ENCODE peak calls at places on chromosomes 12 and 14, in ten cellular contexts. T, M, I, J, L, G, O, E, Z and N are unnamed samples.

GRCh38 chr12:50708619-50709018 is 55.3 kb upstream of the ATF1 start:
- DNase-seq in L (no peak), I (no peak), O (no peak), G (no peak), E (no peak), T (no peak), Z (no peak), J (no peak), M (no peak), N (no peak)

GRCh38 chr12:66877886-66878285 is 199.0 kb upstream of the GRIP1 start:
- DNase-seq in I (no peak), T (no peak), M (no peak), O (no peak), G (no peak), J (no peak), E (no peak), Z (no peak), L (no peak), N (no peak)

GRCh38 chr14:23414254-23414653 is 6.2 kb upstream of the MYH6 start:
- DNase-seq in E (no peak), I (no peak), G (no peak), T (no peak), L (no peak), Z (no peak), M (no peak), J (no peak), O (no peak), N (no peak)

GRCh38 chr14:50357124-50357523 is 39.6 kb downstream of the CDKL1 start:
- DNase-seq in G (no peak), T (no peak), E (no peak), O (no peak), M (no peak), J (no peak), L (no peak), I (no peak), Z (no peak), N (no peak)

GRCh38 chr14:90556050-90556477 is 159.2 kb downstream of the CALM1 start:
- DNase-seq in L (peak), Z (no peak), E (no peak), I (peak), J (no peak), G (peak), M (peak), O (no peak), T (no peak), N (no peak)

GRCh38 chr12:54306925-54307731 is 6.3 kb upstream of the NFE2 start:
- DNase-seq in M (no peak), J (no peak), G (peak), L (peak), E (peak), I (peak), T (no peak), O (no peak), Z (peak), N (no peak)

GRCh38 chr12:40691913-40692616 is at the start of gene CNTN1:
- DNase-seq in E (peak), O (peak), M (peak), Z (peak), L (peak), J (no peak), I (no peak), T (peak), G (peak), N (no peak)

GRCh38 chr12:46442723-46443122 is 70.2 kb upstream of the SLC38A2 start:
- DNase-seq in G (no peak), I (no peak), J (no peak), O (no peak), E (no peak), L (no peak), M (no peak), Z (peak), T (no peak), N (no peak)

GRCh38 chr14:105864116-105864515 is 337.7 kb downstream of the TMEM121 start:
- DNase-seq in L (no peak), M (no peak), T (no peak), G (peak), O (no peak), J (no peak), I (no peak), E (peak), Z (no peak), N (no peak)

GRCh38 chr14:49549881-49550280 is 36.3 kb downstream of the RPS29 start:
- DNase-seq in Z (no peak), L (no peak), T (no peak), O (no peak), J (no peak), E (no peak), I (no peak), G (no peak), M (peak), N (no peak)

GRCh38 chr14:33432407-33433023 is 493.8 kb downstream of the NPAS3 start:
- DNase-seq in M (no peak), G (no peak), J (no peak), Z (no peak), T (no peak), O (peak), L (peak), E (no peak), I (no peak), N (no peak)

GRCh38 chr14:53902307-53902706 is 54.3 kb downstream of the BMP4 start:
- DNase-seq in O (no peak), Z (no peak), I (no peak), M (no peak), T (no peak), J (no peak), G (no peak), L (no peak), E (no peak), N (no peak)

GRCh38 chr12:75816892-75817291 is 214.7 kb downstream of the PHLDA1 start:
- DNase-seq in T (no peak), O (peak), Z (peak), E (no peak), M (no peak), I (no peak), G (no peak), L (no peak), J (no peak), N (no peak)

GRCh38 chr12:68972570-68972969 is 39.6 kb upstream of the CPM start:
- DNase-seq in G (no peak), T (no peak), J (no peak), Z (no peak), I (no peak), L (no peak), M (no peak), E (no peak), O (no peak), N (no peak)

GRCh38 chr12:76449572-76449971 is 101.4 kb upstream of the BBS10 start:
- DNase-seq in E (no peak), T (no peak), J (no peak), Z (no peak), M (no peak), O (peak), L (no peak), G (no peak), I (no peak), N (no peak)

GRCh38 chr12:85804663-85805062 is 31.5 kb downstream of the RASSF9 start:
- DNase-seq in E (no peak), T (no peak), J (no peak), M (no peak), G (no peak), Z (no peak), L (no peak), O (no peak), I (no peak), N (no peak)

GRCh38 chr12:78963439-78964222 is 99.1 kb downstream of the SYT1 start:
- DNase-seq in M (no peak), I (no peak), T (no peak), O (no peak), G (no peak), Z (peak), L (no peak), J (no peak), E (no peak), N (no peak)

GRCh38 chr14:68137704-68138619 is 318.4 kb downstream of the RAD51B start:
- DNase-seq in I (peak), G (no peak), Z (peak), L (peak), T (no peak), E (no peak), M (peak), J (no peak), O (peak), N (no peak)

GRCh38 chr12:95788637-95789036 is 1.9 kb downstream of the NTN4 start:
- DNase-seq in O (peak), Z (no peak), T (no peak), J (no peak), G (no peak), I (no peak), L (no peak), M (no peak), E (no peak), N (no peak)

GRCh38 chr14:103698380-103699260 is 16.6 kb downstream of the XRCC3 start:
- DNase-seq in L (peak), Z (no peak), J (no peak), G (peak), M (no peak), O (no peak), I (peak), E (no peak), T (no peak), N (peak)

GRCh38 chr12:75648856-75649255 is 137.4 kb upstream of the KRR1 start:
- DNase-seq in Z (no peak), M (no peak), O (no peak), L (no peak), E (no peak), I (no peak), T (no peak), G (no peak), J (no peak), N (no peak)

GRCh38 chr12:113070117-113070906 is 13.8 kb downstream of the DTX1 start:
- DNase-seq in O (no peak), I (no peak), G (peak), L (peak), T (peak), Z (no peak), J (peak), E (no peak), M (no peak), N (no peak)

GRCh38 chr12:459430-460258 is at the start of gene B4GALNT3:
- DNase-seq in G (peak), O (no peak), M (peak), J (peak), Z (peak), L (peak), I (peak), E (no peak), T (peak), N (no peak)

GRCh38 chr12:68483592-68484373 is 126.9 kb upstream of the RAP1B start:
- DNase-seq in O (peak), E (no peak), T (no peak), Z (no peak), M (no peak), G (no peak), I (no peak), J (no peak), L (no peak), N (no peak)

GRCh38 chr12:88501976-88502938 is 78.0 kb downstream of the KITLG start:
- DNase-seq in M (no peak), J (no peak), T (no peak), L (no peak), O (no peak), G (no peak), Z (no peak), E (no peak), I (no peak), N (no peak)

GRCh38 chr14:24289649-24290283 is 9.8 kb downstream of the DHRS1 start:
- DNase-seq in E (no peak), M (no peak), T (no peak), J (no peak), G (no peak), L (no peak), O (no peak), Z (no peak), I (no peak), N (no peak)

GRCh38 chr14:78530078-78530477 is 359.9 kb downstream of the NRXN3 start:
- DNase-seq in O (no peak), L (no peak), G (no peak), T (no peak), E (no peak), M (peak), I (no peak), Z (no peak), J (no peak), N (no peak)

GRCh38 chr12:121748571-121749265 is 36.2 kb downstream of the TMEM120B start:
- DNase-seq in L (no peak), G (no peak), T (no peak), I (no peak), Z (no peak), J (no peak), E (no peak), M (peak), O (peak), N (no peak)

GRCh38 chr12:68291396-68292036 is 38.1 kb upstream of the IL22 start:
- DNase-seq in M (no peak), Z (no peak), O (no peak), T (no peak), I (no peak), E (no peak), L (no peak), G (no peak), J (no peak), N (no peak)

GRCh38 chr12:126926023-126926600 is 1340.9 kb upstream of the TMEM132C start:
- DNase-seq in L (no peak), Z (no peak), G (no peak), E (no peak), T (no peak), O (no peak), M (no peak), I (no peak), J (no peak), N (no peak)

GRCh38 chr14:49460647-49461046 is 125.5 kb downstream of the RPS29 start:
- DNase-seq in Z (no peak), L (no peak), G (no peak), I (no peak), T (no peak), J (no peak), O (no peak), M (no peak), E (no peak), N (no peak)

GRCh38 chr12:64236549-64236948 is 14.5 kb upstream of the KICS2 start:
- DNase-seq in G (no peak), T (no peak), O (peak), J (no peak), Z (peak), E (no peak), I (no peak), M (no peak), L (no peak), N (no peak)

GRCh38 chr14:74402264-74403251 is 23.5 kb downstream of the SYNDIG1L start:
- DNase-seq in Z (no peak), G (peak), M (no peak), L (no peak), T (no peak), O (no peak), J (no peak), I (no peak), E (peak), N (no peak)

GRCh38 chr14:95155044-95155443 is 2.3 kb downstream of the DICER1 start:
- DNase-seq in M (no peak), J (no peak), T (no peak), L (no peak), I (no peak), O (no peak), E (no peak), G (no peak), Z (no peak), N (no peak)

GRCh38 chr14:95157987-95158712 is 821 bp upstream of the DICER1 start:
- DNase-seq in J (peak), O (no peak), Z (no peak), T (peak), G (peak), L (no peak), E (no peak), I (no peak), M (no peak), N (no peak)

GRCh38 chr14:95156153-95156764 is 1.1 kb downstream of the DICER1 start:
- DNase-seq in J (no peak), T (peak), L (no peak), O (peak), M (no peak), G (no peak), Z (no peak), I (no peak), E (no peak), N (no peak)

GRCh38 chr14:95156765-95157194 is 549 bp downstream of the DICER1 start:
- DNase-seq in M (peak), T (no peak), J (peak), E (peak), Z (no peak), G (peak), L (peak), O (peak), I (peak), N (no peak)

GRCh38 chr14:95157195-95157986 is at the start of gene DICER1:
- DNase-seq in O (peak), E (peak), J (peak), M (peak), Z (peak), G (peak), I (peak), L (peak), T (peak), N (no peak)
- TF ChIP-seq POLR2AphosphoS5 in O (peak), E (no peak), J (no peak), M (no peak), Z (peak), G (peak), I (no peak), L (no peak), T (peak), N (peak)

GRCh38 chr12:115174928-115175327 is 491.0 kb upstream of the TBX3 start:
- DNase-seq in L (no peak), T (no peak), M (no peak), O (no peak), E (no peak), G (no peak), I (no peak), J (no peak), Z (no peak), N (no peak)
- TF ChIP-seq POLR2AphosphoS5 in L (peak), T (no peak), M (no peak), O (no peak), E (no peak), G (no peak), I (peak), J (no peak), Z (no peak), N (no peak)

GRCh38 chr12:97022831-97023230 is 115.8 kb downstream of the NEDD1 start:
- DNase-seq in L (no peak), E (no peak), G (no peak), M (no peak), Z (no peak), T (no peak), J (no peak), I (no peak), O (no peak), N (no peak)
- TF ChIP-seq POLR2AphosphoS5 in L (no peak), E (no peak), G (no peak), M (no peak), Z (no peak), T (no peak), J (no peak), I (no peak), O (no peak), N (no peak)

GRCh38 chr12:122981587-122982493 is 1.4 kb downstream of the ARL6IP4 start:
- DNase-seq in M (no peak), Z (no peak), I (no peak), G (peak), O (no peak), J (no peak), L (no peak), E (no peak), T (no peak), N (no peak)
- TF ChIP-seq POLR2AphosphoS5 in M (no peak), Z (peak), I (no peak), G (no peak), O (no peak), J (no peak), L (no peak), E (no peak), T (no peak), N (no peak)

GRCh38 chr12:42756841-42757661 is 167.5 kb upstream of the PRICKLE1 start:
- DNase-seq in L (no peak), I (no peak), M (peak), O (peak), J (no peak), G (no peak), T (no peak), E (no peak), Z (peak), N (no peak)
- TF ChIP-seq POLR2AphosphoS5 in L (no peak), I (no peak), M (no peak), O (no peak), J (no peak), G (no peak), T (no peak), E (no peak), Z (no peak), N (no peak)

DNA sequence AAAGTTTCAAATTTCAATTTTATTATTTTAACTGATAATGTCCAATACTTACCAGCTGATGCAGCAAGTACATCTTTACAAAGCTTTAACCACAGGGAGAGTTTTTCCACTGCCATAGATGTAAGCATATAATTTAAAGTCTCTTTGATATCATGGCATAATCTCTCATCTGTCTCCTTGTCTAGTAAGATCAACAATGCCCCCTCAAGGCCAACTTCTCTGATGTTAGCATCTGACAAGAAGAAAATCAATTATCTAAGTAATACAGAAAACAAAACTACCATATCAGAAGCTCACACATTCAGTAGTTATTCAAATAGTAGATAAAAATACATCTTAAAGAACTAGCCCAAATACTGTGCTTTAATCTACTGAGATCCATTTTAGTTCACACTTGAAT is 94.2 kb downstream of the HEATR5A start:
- DNase-seq in L (no peak), M (no peak), O (peak), E (no peak), G (no peak), Z (peak), T (no peak), J (no peak), I (no peak), N (no peak)
- TF ChIP-seq POLR2AphosphoS5 in L (no peak), M (no peak), O (no peak), E (no peak), G (no peak), Z (no peak), T (no peak), J (no peak), I (no peak), N (no peak)

GRCh38 chr14:94164685-94165431 is 9.3 kb upstream of the PPP4R4 start:
- DNase-seq in G (no peak), E (no peak), Z (no peak), J (no peak), T (no peak), L (no peak), I (no peak), M (no peak), O (no peak), N (no peak)
- TF ChIP-seq POLR2AphosphoS5 in G (no peak), E (no peak), Z (no peak), J (no peak), T (no peak), L (no peak), I (peak), M (no peak), O (no peak), N (no peak)

GRCh38 chr12:2616763-2617162 is 178.0 kb upstream of the FKBP4 start:
- DNase-seq in T (no peak), Z (no peak), M (no peak), I (no peak), G (no peak), L (no peak), J (no peak), E (no peak), O (no peak), N (no peak)

GRCh38 chr12:2619136-2619535 is 175.6 kb upstream of the FKBP4 start:
- DNase-seq in E (no peak), O (no peak), G (no peak), I (no peak), L (no peak), M (no peak), Z (no peak), J (no peak), T (no peak), N (no peak)

GRCh38 chr12:2618291-2618995 is 176.3 kb upstream of the FKBP4 start:
- DNase-seq in J (no peak), L (no peak), G (no peak), M (no peak), I (no peak), T (no peak), O (no peak), E (no peak), Z (no peak), N (no peak)

GRCh38 chr12:2615665-2616387 is 178.9 kb upstream of the FKBP4 start:
- DNase-seq in L (no peak), I (no peak), G (peak), O (no peak), M (no peak), E (no peak), T (no peak), J (no peak), Z (no peak), N (no peak)

DNA sequence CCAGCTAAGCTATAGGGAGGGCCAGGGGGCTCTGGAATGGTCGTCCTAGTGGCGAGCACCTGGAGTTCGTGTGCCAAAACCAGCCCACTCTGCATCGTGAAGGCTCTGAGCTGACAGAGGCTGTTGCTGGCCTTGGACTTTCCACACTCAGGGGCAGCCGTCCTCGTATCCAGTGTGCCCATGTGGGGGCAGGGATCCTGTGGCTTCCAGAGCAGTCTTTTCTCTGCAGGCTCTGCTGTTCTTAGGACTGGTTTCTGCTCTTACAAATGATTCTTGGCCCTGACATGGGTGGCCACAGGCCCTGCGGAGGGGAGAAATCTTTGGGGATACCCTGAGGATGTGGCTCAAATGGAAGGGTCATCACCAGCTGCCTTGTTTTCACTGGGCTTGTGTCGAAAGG is 177.4 kb upstream of the FKBP4 start:
- DNase-seq in Z (no peak), G (no peak), E (no peak), O (no peak), J (no peak), I (no peak), L (no peak), M (no peak), T (no peak), N (no peak)
- TF ChIP-seq POLR2AphosphoS5 in Z (no peak), G (no peak), E (no peak), O (no peak), J (no peak), I (no peak), L (no peak), M (no peak), T (no peak), N (no peak)

GRCh38 chr12:123149088-123149827 is 1.6 kb downstream of the PITPNM2 start:
- DNase-seq in L (no peak), T (no peak), E (peak), M (no peak), I (no peak), G (no peak), J (no peak), Z (no peak), O (no peak), N (no peak)
- TF ChIP-seq POLR2AphosphoS5 in L (no peak), T (no peak), E (no peak), M (no peak), I (peak), G (peak), J (no peak), Z (no peak), O (no peak), N (no peak)